ENCODE peak calls at places on chromosomes 11 and 22, in seven cellular contexts. W, L, G, F, Z, P and J are unnamed samples.
A peak's percentile ranks its signal among the peaks of the same experiment; 100 is the strongest.

GRCh38 chr22:20463324-20464095 is 25.9 kb upstream of the SCARF2 start:
- DNase-seq in W (peak; percentile 19), L (no peak), G (no peak), F (no peak), Z (no peak), P (no peak), J (no peak)

GRCh38 chr11:2295971-2296912 is 5.5 kb downstream of the C11orf21 start:
- DNase-seq in W (no peak), L (no peak), G (no peak), F (no peak), Z (no peak), P (no peak), J (no peak)

GRCh38 chr11:2924381-2924780 is 4.8 kb downstream of the PHLDA2 start:
- DNase-seq in W (no peak), L (no peak), G (no peak), F (no peak), Z (no peak), P (no peak), J (no peak)

GRCh38 chr11:17770048-17770652 is 35.6 kb downstream of the KCNC1 start:
- DNase-seq in W (peak; percentile 9), L (no peak), G (no peak), F (no peak), Z (peak; percentile 64), P (no peak), J (no peak)

GRCh38 chr22:46043339-46043738 is 66.4 kb upstream of the WNT7B start:
- DNase-seq in W (no peak), L (no peak), G (no peak), F (no peak), Z (no peak), P (no peak), J (no peak)

GRCh38 chr11:126355926-126356897 is 726 bp downstream of the ST3GAL4 start:
- DNase-seq in W (peak; percentile 31), L (no peak), G (no peak), F (peak; percentile 55), Z (no peak), P (no peak), J (no peak)

GRCh38 chr11:30451167-30451566 is 128.3 kb downstream of the ARL14EP start:
- DNase-seq in W (no peak), L (no peak), G (no peak), F (no peak), Z (no peak), P (no peak), J (no peak)

GRCh38 chr22:35894937-35895708 is 133.5 kb downstream of the RBFOX2 start:
- DNase-seq in W (no peak), L (peak; percentile 79), G (peak; percentile 97), F (peak; percentile 66), Z (no peak), P (peak; percentile 68), J (peak; percentile 69)

GRCh38 chr11:130740819-130741218 is 175.5 kb downstream of the SNX19 start:
- DNase-seq in W (no peak), L (peak; percentile 33), G (no peak), F (no peak), Z (no peak), P (no peak), J (no peak)

GRCh38 chr11:21472256-21472655 is 720.6 kb upstream of the ANO5 start:
- DNase-seq in W (no peak), L (no peak), G (peak; percentile 63), F (peak; percentile 53), Z (no peak), P (no peak), J (no peak)

GRCh38 chr22:17858033-17858432 is 83.8 kb upstream of the BID start:
- DNase-seq in W (no peak), L (no peak), G (peak; percentile 54), F (no peak), Z (no peak), P (no peak), J (no peak)

GRCh38 chr11:10397226-10397987 is 57.7 kb upstream of the AMPD3 start:
- DNase-seq in W (no peak), L (peak; percentile 41), G (no peak), F (no peak), Z (no peak), P (no peak), J (no peak)

GRCh38 chr11:11243258-11243789 is 109.7 kb downstream of the CSNK2A3 start:
- DNase-seq in W (no peak), L (no peak), G (no peak), F (peak; percentile 10), Z (no peak), P (no peak), J (no peak)

GRCh38 chr11:57571631-57572030 is 4.2 kb upstream of the UBE2L6 start:
- DNase-seq in W (no peak), L (no peak), G (no peak), F (no peak), Z (no peak), P (no peak), J (no peak)

GRCh38 chr22:46057762-46058420 is 80.9 kb upstream of the WNT7B start:
- DNase-seq in W (peak; percentile 31), L (no peak), G (no peak), F (peak; percentile 59), Z (peak; percentile 85), P (no peak), J (no peak)

GRCh38 chr11:77195071-77195705 is 67.1 kb downstream of the MYO7A start:
- DNase-seq in W (no peak), L (no peak), G (no peak), F (no peak), Z (no peak), P (no peak), J (no peak)

GRCh38 chr11:63490551-63491239 is at the start of gene PLAAT5:
- DNase-seq in W (peak; percentile 28), L (no peak), G (no peak), F (peak; percentile 63), Z (no peak), P (no peak), J (no peak)